ENCODE peak calls at places on chromosomes 1 and 21, in ten cellular contexts. One of them, this sample, is unnamed. For H3K36me3 and H3K4me1, the result is how much of the 10 kb centered on the place peaks cover.

GRCh38 chr1:229060140-229060539 is 210.8 kb upstream of the RAB4A start:
- DNase-seq in naive thymus-derived CD4-positive, alpha-beta T cell: no peak
- DNase-seq in Karpas-422: no peak
- DNase-seq in IMR-90: no peak
- DNase-seq in effector memory CD4-positive, alpha-beta T cell: no peak
- DNase-seq in neuronal stem cell: no peak
- DNase-seq in suprapubic skin: no peak
- DNase-seq in mucosa of descending colon: no peak
- DNase-seq in stomach: no peak
- DNase-seq in hepatocyte: no peak
- DNase-seq in this sample: no peak

GRCh38 chr1:28078680-28079626 is 9.5 kb downstream of the EYA3 start:
- DNase-seq in Karpas-422: no peak
- DNase-seq in IMR-90: peak
- DNase-seq in stomach: no peak
- DNase-seq in effector memory CD4-positive, alpha-beta T cell: no peak
- DNase-seq in neuronal stem cell: no peak
- DNase-seq in hepatocyte: peak
- DNase-seq in suprapubic skin: no peak
- DNase-seq in naive thymus-derived CD4-positive, alpha-beta T cell: no peak
- DNase-seq in mucosa of descending colon: no peak
- DNase-seq in this sample: no peak

GRCh38 chr1:155569988-155570592 is 7.5 kb upstream of the ASH1L start:
- DNase-seq in suprapubic skin: no peak
- DNase-seq in hepatocyte: peak
- DNase-seq in Karpas-422: no peak
- DNase-seq in stomach: no peak
- DNase-seq in IMR-90: peak
- DNase-seq in effector memory CD4-positive, alpha-beta T cell: no peak
- DNase-seq in neuronal stem cell: no peak
- DNase-seq in naive thymus-derived CD4-positive, alpha-beta T cell: no peak
- DNase-seq in mucosa of descending colon: no peak
- DNase-seq in this sample: no peak

GRCh38 chr21:38959686-38960049 is 153.9 kb downstream of the ETS2 start:
- DNase-seq in suprapubic skin: no peak
- DNase-seq in naive thymus-derived CD4-positive, alpha-beta T cell: no peak
- DNase-seq in hepatocyte: peak
- DNase-seq in neuronal stem cell: no peak
- DNase-seq in Karpas-422: no peak
- DNase-seq in IMR-90: no peak
- DNase-seq in effector memory CD4-positive, alpha-beta T cell: no peak
- DNase-seq in stomach: no peak
- DNase-seq in mucosa of descending colon: no peak
- DNase-seq in this sample: no peak

GRCh38 chr1:151165281-151165737 is 393 bp downstream of the LYSMD1 start:
- DNase-seq in mucosa of descending colon: peak
- DNase-seq in neuronal stem cell: peak
- DNase-seq in IMR-90: peak
- DNase-seq in stomach: no peak
- DNase-seq in Karpas-422: no peak
- DNase-seq in naive thymus-derived CD4-positive, alpha-beta T cell: no peak
- DNase-seq in effector memory CD4-positive, alpha-beta T cell: no peak
- DNase-seq in suprapubic skin: peak
- DNase-seq in hepatocyte: peak
- DNase-seq in this sample: peak

GRCh38 chr1:193187114-193187513 is 701 bp upstream of the B3GALT2 start:
- DNase-seq in neuronal stem cell: no peak
- DNase-seq in hepatocyte: no peak
- DNase-seq in suprapubic skin: no peak
- DNase-seq in naive thymus-derived CD4-positive, alpha-beta T cell: no peak
- DNase-seq in IMR-90: no peak
- DNase-seq in mucosa of descending colon: no peak
- DNase-seq in stomach: no peak
- DNase-seq in effector memory CD4-positive, alpha-beta T cell: no peak
- DNase-seq in Karpas-422: no peak
- DNase-seq in this sample: no peak

GRCh38 chr1:225425211-225425786 is 2.5 kb downstream of the LBR start:
- DNase-seq in suprapubic skin: no peak
- DNase-seq in stomach: no peak
- DNase-seq in mucosa of descending colon: no peak
- DNase-seq in hepatocyte: no peak
- DNase-seq in naive thymus-derived CD4-positive, alpha-beta T cell: no peak
- DNase-seq in Karpas-422: peak
- DNase-seq in neuronal stem cell: no peak
- DNase-seq in effector memory CD4-positive, alpha-beta T cell: no peak
- DNase-seq in IMR-90: peak
- DNase-seq in this sample: no peak

GRCh38 chr1:114113801-114114750 is 39.6 kb downstream of the SYT6 start:
- DNase-seq in neuronal stem cell: no peak
- DNase-seq in mucosa of descending colon: no peak
- DNase-seq in effector memory CD4-positive, alpha-beta T cell: no peak
- DNase-seq in IMR-90: peak
- DNase-seq in Karpas-422: no peak
- DNase-seq in naive thymus-derived CD4-positive, alpha-beta T cell: no peak
- DNase-seq in stomach: no peak
- DNase-seq in hepatocyte: no peak
- DNase-seq in suprapubic skin: no peak
- DNase-seq in this sample: peak

GRCh38 chr1:150981177-150981804 is 801 bp upstream of the ANXA9 start:
- DNase-seq in hepatocyte: peak
- DNase-seq in IMR-90: no peak
- DNase-seq in effector memory CD4-positive, alpha-beta T cell: no peak
- DNase-seq in Karpas-422: no peak
- DNase-seq in suprapubic skin: no peak
- DNase-seq in stomach: peak
- DNase-seq in neuronal stem cell: no peak
- DNase-seq in naive thymus-derived CD4-positive, alpha-beta T cell: no peak
- DNase-seq in mucosa of descending colon: peak
- DNase-seq in this sample: no peak

GRCh38 chr1:241419986-241420385 is 63.0 kb upstream of the RGS7 start:
- DNase-seq in mucosa of descending colon: no peak
- DNase-seq in Karpas-422: no peak
- DNase-seq in IMR-90: no peak
- DNase-seq in neuronal stem cell: no peak
- DNase-seq in suprapubic skin: no peak
- DNase-seq in naive thymus-derived CD4-positive, alpha-beta T cell: no peak
- DNase-seq in effector memory CD4-positive, alpha-beta T cell: no peak
- DNase-seq in hepatocyte: no peak
- DNase-seq in stomach: no peak
- DNase-seq in this sample: no peak

GRCh38 chr1:53314606-53315005 is 13.3 kb downstream of the LRP8 start:
- DNase-seq in stomach: no peak
- DNase-seq in neuronal stem cell: no peak
- DNase-seq in suprapubic skin: no peak
- DNase-seq in hepatocyte: no peak
- DNase-seq in Karpas-422: no peak
- DNase-seq in mucosa of descending colon: peak
- DNase-seq in naive thymus-derived CD4-positive, alpha-beta T cell: no peak
- DNase-seq in IMR-90: no peak
- DNase-seq in effector memory CD4-positive, alpha-beta T cell: no peak
- DNase-seq in this sample: no peak
- H3K36me3 ChIP-seq in stomach: under half
- H3K36me3 ChIP-seq in neuronal stem cell: half or more
- H3K36me3 ChIP-seq in suprapubic skin: under half
- H3K36me3 ChIP-seq in hepatocyte: under half
- H3K36me3 ChIP-seq in Karpas-422: under half
- H3K36me3 ChIP-seq in mucosa of descending colon: under half
- H3K36me3 ChIP-seq in naive thymus-derived CD4-positive, alpha-beta T cell: under half
- H3K36me3 ChIP-seq in IMR-90: under half
- H3K36me3 ChIP-seq in effector memory CD4-positive, alpha-beta T cell: under half
- H3K36me3 ChIP-seq in this sample: under half

GRCh38 chr1:47434051-47434842 is 3.6 kb upstream of the FOXD2 start:
- DNase-seq in stomach: peak
- DNase-seq in IMR-90: peak
- DNase-seq in suprapubic skin: no peak
- DNase-seq in Karpas-422: no peak
- DNase-seq in neuronal stem cell: no peak
- DNase-seq in effector memory CD4-positive, alpha-beta T cell: no peak
- DNase-seq in naive thymus-derived CD4-positive, alpha-beta T cell: no peak
- DNase-seq in mucosa of descending colon: no peak
- DNase-seq in hepatocyte: peak
- DNase-seq in this sample: peak

GRCh38 chr1:47431534-47431933 is 6.3 kb upstream of the FOXD2 start:
- DNase-seq in mucosa of descending colon: no peak
- DNase-seq in effector memory CD4-positive, alpha-beta T cell: no peak
- DNase-seq in suprapubic skin: no peak
- DNase-seq in hepatocyte: no peak
- DNase-seq in naive thymus-derived CD4-positive, alpha-beta T cell: no peak
- DNase-seq in neuronal stem cell: no peak
- DNase-seq in stomach: no peak
- DNase-seq in Karpas-422: no peak
- DNase-seq in IMR-90: peak
- DNase-seq in this sample: no peak

GRCh38 chr1:47433037-47433421 is 4.8 kb upstream of the FOXD2 start:
- DNase-seq in IMR-90: no peak
- DNase-seq in Karpas-422: no peak
- DNase-seq in neuronal stem cell: no peak
- DNase-seq in suprapubic skin: no peak
- DNase-seq in mucosa of descending colon: no peak
- DNase-seq in stomach: no peak
- DNase-seq in hepatocyte: no peak
- DNase-seq in naive thymus-derived CD4-positive, alpha-beta T cell: no peak
- DNase-seq in effector memory CD4-positive, alpha-beta T cell: no peak
- DNase-seq in this sample: no peak

GRCh38 chr1:47432071-47433036 is 5.5 kb upstream of the FOXD2 start:
- DNase-seq in mucosa of descending colon: peak
- DNase-seq in IMR-90: peak
- DNase-seq in suprapubic skin: no peak
- DNase-seq in neuronal stem cell: peak
- DNase-seq in hepatocyte: peak
- DNase-seq in naive thymus-derived CD4-positive, alpha-beta T cell: peak
- DNase-seq in stomach: peak
- DNase-seq in Karpas-422: peak
- DNase-seq in effector memory CD4-positive, alpha-beta T cell: peak
- DNase-seq in this sample: peak

GRCh38 chr1:47433453-47434050 is 4.3 kb upstream of the FOXD2 start:
- DNase-seq in suprapubic skin: no peak
- DNase-seq in effector memory CD4-positive, alpha-beta T cell: no peak
- DNase-seq in neuronal stem cell: no peak
- DNase-seq in stomach: no peak
- DNase-seq in mucosa of descending colon: no peak
- DNase-seq in IMR-90: no peak
- DNase-seq in hepatocyte: no peak
- DNase-seq in naive thymus-derived CD4-positive, alpha-beta T cell: no peak
- DNase-seq in Karpas-422: no peak
- DNase-seq in this sample: no peak
- H3K4me1 ChIP-seq in suprapubic skin: half or more
- H3K4me1 ChIP-seq in effector memory CD4-positive, alpha-beta T cell: under half
- H3K4me1 ChIP-seq in neuronal stem cell: under half
- H3K4me1 ChIP-seq in stomach: under half
- H3K4me1 ChIP-seq in mucosa of descending colon: under half
- H3K4me1 ChIP-seq in IMR-90: under half
- H3K4me1 ChIP-seq in hepatocyte: under half
- H3K4me1 ChIP-seq in naive thymus-derived CD4-positive, alpha-beta T cell: under half
- H3K4me1 ChIP-seq in Karpas-422: under half
- H3K4me1 ChIP-seq in this sample: under half

GRCh38 chr1:21689531-21690165 is 20.5 kb upstream of the RAP1GAP start:
- DNase-seq in naive thymus-derived CD4-positive, alpha-beta T cell: no peak
- DNase-seq in Karpas-422: no peak
- DNase-seq in stomach: no peak
- DNase-seq in hepatocyte: no peak
- DNase-seq in neuronal stem cell: no peak
- DNase-seq in IMR-90: no peak
- DNase-seq in suprapubic skin: no peak
- DNase-seq in mucosa of descending colon: no peak
- DNase-seq in effector memory CD4-positive, alpha-beta T cell: no peak
- DNase-seq in this sample: no peak

GRCh38 chr1:21691739-21692138 is 22.6 kb upstream of the RAP1GAP start:
- DNase-seq in suprapubic skin: no peak
- DNase-seq in Karpas-422: no peak
- DNase-seq in IMR-90: no peak
- DNase-seq in neuronal stem cell: no peak
- DNase-seq in mucosa of descending colon: no peak
- DNase-seq in effector memory CD4-positive, alpha-beta T cell: no peak
- DNase-seq in stomach: no peak
- DNase-seq in naive thymus-derived CD4-positive, alpha-beta T cell: no peak
- DNase-seq in hepatocyte: no peak
- DNase-seq in this sample: no peak

GRCh38 chr1:21685944-21686678 is 17.0 kb upstream of the RAP1GAP start:
- DNase-seq in neuronal stem cell: no peak
- DNase-seq in hepatocyte: no peak
- DNase-seq in suprapubic skin: no peak
- DNase-seq in stomach: no peak
- DNase-seq in naive thymus-derived CD4-positive, alpha-beta T cell: no peak
- DNase-seq in IMR-90: no peak
- DNase-seq in effector memory CD4-positive, alpha-beta T cell: no peak
- DNase-seq in Karpas-422: peak
- DNase-seq in mucosa of descending colon: no peak
- DNase-seq in this sample: no peak

GRCh38 chr1:21681426-21681825 is 12.3 kb upstream of the RAP1GAP start:
- DNase-seq in naive thymus-derived CD4-positive, alpha-beta T cell: no peak
- DNase-seq in stomach: no peak
- DNase-seq in IMR-90: no peak
- DNase-seq in Karpas-422: no peak
- DNase-seq in hepatocyte: no peak
- DNase-seq in neuronal stem cell: no peak
- DNase-seq in suprapubic skin: no peak
- DNase-seq in effector memory CD4-positive, alpha-beta T cell: no peak
- DNase-seq in mucosa of descending colon: no peak
- DNase-seq in this sample: no peak

GRCh38 chr1:21687081-21687529 is 17.9 kb upstream of the RAP1GAP start:
- DNase-seq in effector memory CD4-positive, alpha-beta T cell: no peak
- DNase-seq in suprapubic skin: no peak
- DNase-seq in mucosa of descending colon: no peak
- DNase-seq in IMR-90: no peak
- DNase-seq in Karpas-422: no peak
- DNase-seq in stomach: no peak
- DNase-seq in naive thymus-derived CD4-positive, alpha-beta T cell: no peak
- DNase-seq in neuronal stem cell: no peak
- DNase-seq in hepatocyte: no peak
- DNase-seq in this sample: no peak
- H3K36me3 ChIP-seq in effector memory CD4-positive, alpha-beta T cell: under half
- H3K36me3 ChIP-seq in suprapubic skin: half or more
- H3K36me3 ChIP-seq in mucosa of descending colon: under half
- H3K36me3 ChIP-seq in IMR-90: under half
- H3K36me3 ChIP-seq in Karpas-422: under half
- H3K36me3 ChIP-seq in stomach: under half
- H3K36me3 ChIP-seq in naive thymus-derived CD4-positive, alpha-beta T cell: half or more
- H3K36me3 ChIP-seq in neuronal stem cell: half or more
- H3K36me3 ChIP-seq in hepatocyte: under half
- H3K36me3 ChIP-seq in this sample: half or more

DNA sequence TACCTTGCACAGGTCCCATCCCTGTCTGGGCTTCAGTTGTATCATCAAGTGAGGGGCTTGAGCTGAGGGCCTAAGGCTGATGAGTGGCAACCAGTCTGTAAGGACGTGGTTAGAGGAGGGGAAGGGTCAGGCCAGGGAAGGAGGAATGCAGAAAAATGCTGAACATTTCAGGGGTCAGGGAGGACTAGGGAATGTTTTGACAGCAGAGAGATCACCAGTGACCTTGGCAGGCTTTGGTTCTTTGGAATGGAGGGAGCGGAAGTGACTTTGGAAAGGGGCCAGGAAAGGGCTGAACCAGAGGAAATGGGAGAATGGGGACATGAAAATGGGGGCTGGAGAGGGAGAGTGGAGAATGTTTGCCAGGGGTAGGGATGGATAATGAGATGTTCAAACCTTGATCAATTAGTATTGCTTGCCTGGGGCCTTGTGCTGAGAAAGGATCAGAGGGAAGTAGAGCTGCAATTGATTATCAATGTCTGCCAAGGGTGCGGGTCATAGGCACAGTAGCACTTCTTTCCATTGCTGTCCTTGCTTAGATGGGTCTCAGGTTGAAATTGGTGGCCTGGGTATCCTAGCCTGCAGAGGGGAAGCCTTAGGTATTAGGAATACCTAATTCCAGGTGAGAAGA is 7.4 kb downstream of the LDLRAP1 start:
- DNase-seq in neuronal stem cell: no peak
- DNase-seq in Karpas-422: no peak
- DNase-seq in effector memory CD4-positive, alpha-beta T cell: no peak
- DNase-seq in hepatocyte: no peak
- DNase-seq in suprapubic skin: no peak
- DNase-seq in IMR-90: peak
- DNase-seq in naive thymus-derived CD4-positive, alpha-beta T cell: no peak
- DNase-seq in mucosa of descending colon: no peak
- DNase-seq in stomach: no peak
- DNase-seq in this sample: peak
- H3K4me1 ChIP-seq in neuronal stem cell: under half
- H3K4me1 ChIP-seq in Karpas-422: under half
- H3K4me1 ChIP-seq in effector memory CD4-positive, alpha-beta T cell: half or more
- H3K4me1 ChIP-seq in hepatocyte: under half
- H3K4me1 ChIP-seq in suprapubic skin: under half
- H3K4me1 ChIP-seq in IMR-90: under half
- H3K4me1 ChIP-seq in naive thymus-derived CD4-positive, alpha-beta T cell: half or more
- H3K4me1 ChIP-seq in mucosa of descending colon: under half
- H3K4me1 ChIP-seq in stomach: under half
- H3K4me1 ChIP-seq in this sample: half or more